ENCODE peak calls at places on chromosomes 11 and 22, in five cellular contexts. R, K, W, D and L are unnamed samples.

GRCh38 chr11:109697140-109697843 is 275.3 kb downstream of the C11orf87 start:
- DNase-seq in K (no peak), R (peak), W (peak), D (no peak), L (no peak)

GRCh38 chr22:29569011-29569678 is 11.8 kb downstream of the NIPSNAP1 start:
- DNase-seq in R (no peak), D (no peak), W (no peak), K (no peak), L (no peak)

GRCh38 chr22:35633520-35633919 is 14.7 kb upstream of the APOL6 start:
- DNase-seq in D (no peak), R (no peak), W (no peak), K (no peak), L (no peak)

GRCh38 chr11:35796542-35796941 is 134.0 kb downstream of the TRIM44 start:
- DNase-seq in K (no peak), R (peak), D (no peak), W (no peak), L (no peak)

GRCh38 chr11:126700773-126701554 is 299.6 kb downstream of the KIRREL3 start:
- DNase-seq in W (no peak), K (no peak), R (no peak), D (no peak), L (no peak)

GRCh38 chr11:120712862-120713770 is 201.6 kb downstream of the GRIK4 start:
- DNase-seq in W (no peak), D (no peak), R (no peak), K (no peak), L (no peak)

GRCh38 chr11:69444381-69445130 is 36.9 kb upstream of the LINC01488 start:
- DNase-seq in D (peak), R (no peak), K (no peak), W (peak), L (no peak)

GRCh38 chr11:10305964-10306918 is 1.4 kb downstream of the ADM start:
- DNase-seq in D (no peak), R (no peak), W (peak), K (no peak), L (no peak)

GRCh38 chr22:48837341-48837935 is 990.2 kb downstream of the BRD1 start:
- DNase-seq in K (no peak), D (no peak), R (no peak), W (no peak), L (no peak)

GRCh38 chr11:47869548-47870393 is 21.6 kb upstream of the NUP160 start:
- DNase-seq in D (no peak), W (no peak), K (no peak), R (no peak), L (no peak)

GRCh38 chr11:46144741-46145140 is 23.5 kb upstream of the PHF21A start:
- DNase-seq in W (no peak), D (no peak), R (no peak), K (no peak), L (no peak)

GRCh38 chr11:94855666-94856065 is 87.5 kb downstream of the AMOTL1 start:
- DNase-seq in W (no peak), K (no peak), D (no peak), R (no peak), L (no peak)

GRCh38 chr11:47552581-47553416 is at the start of gene CELF1:
- DNase-seq in K (peak), R (peak), W (peak), D (peak), L (peak)

GRCh38 chr11:69303427-69303826 is 9.5 kb downstream of the MYEOV start:
- DNase-seq in D (no peak), R (no peak), K (no peak), W (no peak), L (no peak)

GRCh38 chr22:31896472-31896871 is 47.9 kb upstream of the YWHAH start:
- DNase-seq in R (no peak), K (no peak), W (no peak), D (no peak), L (no peak)

GRCh38 chr11:2325719-2326118 is 23.9 kb downstream of the TSPAN32 start:
- DNase-seq in K (no peak), W (no peak), D (no peak), R (no peak), L (no peak)

GRCh38 chr11:117005758-117006157 is 92.5 kb downstream of the SIK3 start:
- DNase-seq in R (no peak), W (no peak), K (no peak), D (no peak), L (no peak)

GRCh38 chr11:113773092-113773415 is 438 bp downstream of the ZW10 start:
- DNase-seq in K (no peak), R (no peak), D (no peak), W (peak), L (no peak)

GRCh38 chr22:49881856-49882255 is 28.2 kb downstream of the ZBED4 start:
- DNase-seq in K (no peak), W (no peak), R (no peak), D (no peak), L (no peak)

GRCh38 chr22:50525991-50526848 is 822 bp upstream of the SCO2 start:
- DNase-seq in W (peak), D (no peak), R (no peak), K (peak), L (peak)

GRCh38 chr22:41762980-41763779 is 37.3 kb upstream of the CCDC134 start:
- DNase-seq in D (no peak), R (no peak), K (no peak), W (peak), L (peak)

GRCh38 chr11:34266090-34266912 is 91.5 kb downstream of the ABTB2 start:
- DNase-seq in D (peak), W (peak), K (no peak), R (no peak), L (no peak)

GRCh38 chr11:94926271-94926625 is 47.1 kb downstream of the CWC15 start:
- DNase-seq in R (no peak), K (no peak), W (no peak), D (no peak), L (no peak)

GRCh38 chr11:833114-833791 is 501 bp downstream of the CD151 start:
- DNase-seq in R (no peak), W (peak), D (no peak), K (no peak), L (no peak)

GRCh38 chr11:27820249-27820648 is 120.0 kb upstream of the BDNF start:
- DNase-seq in D (no peak), K (no peak), W (no peak), R (no peak), L (no peak)

GRCh38 chr11:78424334-78425270 is 7.0 kb upstream of the GAB2 start:
- DNase-seq in W (no peak), D (no peak), K (no peak), R (no peak), L (no peak)

GRCh38 chr11:100619484-100619883 is 67.6 kb upstream of the ARHGAP42 start:
- DNase-seq in W (no peak), R (no peak), D (no peak), K (no peak), L (no peak)

GRCh38 chr11:27217948-27218410 is 145.0 kb downstream of the CCDC34 start:
- DNase-seq in W (no peak), D (no peak), K (no peak), R (no peak), L (no peak)

GRCh38 chr22:48053973-48054372 is 1291.5 kb downstream of the TBC1D22A start:
- DNase-seq in D (no peak), W (no peak), R (no peak), K (no peak), L (no peak)

GRCh38 chr11:75577198-75577597 is 15.1 kb downstream of the SERPINH1 start:
- DNase-seq in R (no peak), W (peak), D (no peak), K (peak), L (peak)